ENCODE peak calls at places on chromosomes 6 and 20, in seven cellular contexts. N is NCI-H1105 treated with DMSO at 0.1 percent for 48 hours; T is HS-5; X is NCI-H1930; U is AG04450; P is HT-29; E is stimulated activated CD4-positive, alpha-beta T cell treated with anti-CD3 and anti-CD28 coated beads, TNF-alpha, amount 100 ng/mL, for 24 hours. S is an unnamed sample.

GRCh38 chr6:153027480-153027879 is 25.0 kb upstream of the MTRF1L start:
- DNase-seq in X (no peak), U (no peak), N (no peak), T (no peak), E (no peak), P (no peak), S (no peak)

GRCh38 chr6:142926494-142927273 is 18.3 kb downstream of the HIVEP2 start:
- DNase-seq in P (peak; percentile 73), E (peak; percentile 63), U (no peak), N (peak; percentile 37), T (no peak), X (no peak), S (no peak)

GRCh38 chr6:23180504-23181293 is 611.3 kb downstream of the HDGFL1 start:
- DNase-seq in X (no peak), E (no peak), T (no peak), P (no peak), N (peak; percentile 99), U (peak; percentile 74), S (peak; percentile 97)

GRCh38 chr6:56727097-56727845 is 84.6 kb upstream of the DST start:
- DNase-seq in P (no peak), E (no peak), U (no peak), X (no peak), N (no peak), T (no peak), S (no peak)

GRCh38 chr6:64908104-64908503 is 798.9 kb downstream of the EYS start:
- DNase-seq in P (no peak), N (no peak), T (no peak), E (no peak), X (no peak), U (no peak), S (no peak)

GRCh38 chr6:132272776-132273175 is 128.5 kb downstream of the MOXD1 start:
- DNase-seq in E (no peak), N (no peak), T (no peak), P (no peak), X (no peak), U (no peak), S (no peak)

GRCh38 chr20:19497064-19497463 is 261.0 kb upstream of the RIN2 start:
- DNase-seq in U (no peak), E (no peak), X (no peak), N (no peak), P (no peak), T (peak; percentile 83), S (no peak)

GRCh38 chr6:161949531-161949930 is 675.7 kb upstream of the AGPAT4 start:
- DNase-seq in T (no peak), E (no peak), N (no peak), U (no peak), P (no peak), X (no peak), S (no peak)

GRCh38 chr6:80404889-80405288 is 298.4 kb downstream of the BCKDHB start:
- DNase-seq in U (no peak), P (no peak), N (no peak), T (no peak), X (no peak), E (no peak), S (no peak)

GRCh38 chr20:61185841-61186601 is 66.0 kb upstream of the CDH4 start:
- DNase-seq in T (peak; percentile 100), P (no peak), U (peak; percentile 90), X (no peak), N (no peak), E (no peak), S (no peak)

GRCh38 chr20:35465976-35466375 is 10.6 kb downstream of the CEP250 start:
- DNase-seq in X (no peak), U (no peak), T (no peak), N (no peak), E (no peak), P (no peak), S (no peak)

GRCh38 chr6:151440930-151441329 is 11.0 kb downstream of the RMND1 start:
- DNase-seq in X (no peak), T (no peak), P (no peak), E (no peak), U (no peak), N (no peak), S (no peak)

GRCh38 chr6:28258877-28259777 is at the start of gene NKAPL:
- DNase-seq in T (no peak), E (peak; percentile 60), P (no peak), N (no peak), X (no peak), U (no peak), S (no peak)

GRCh38 chr20:7516631-7517051 is 423.6 kb downstream of the HAO1 start:
- DNase-seq in U (no peak), N (peak; percentile 19), E (no peak), P (no peak), T (no peak), X (peak; percentile 15), S (no peak)

GRCh38 chr6:53466257-53466656 is 78.6 kb downstream of the GCLC start:
- DNase-seq in T (no peak), X (no peak), P (no peak), N (no peak), U (no peak), E (no peak), S (no peak)

GRCh38 chr20:20593447-20594170 is 118.8 kb downstream of the RALGAPA2 start:
- DNase-seq in X (peak; percentile 37), N (peak; percentile 99), E (peak; percentile 2), T (no peak), P (peak; percentile 67), U (peak; percentile 36), S (peak; percentile 74)

GRCh38 chr6:157143171-157143884 is 180.0 kb downstream of the TMEM242 start:
- DNase-seq in U (peak; percentile 71), T (no peak), X (no peak), E (peak; percentile 8), P (no peak), N (no peak), S (no peak)

GRCh38 chr20:14284443-14284842 is 53.0 kb downstream of the FLRT3 start:
- DNase-seq in U (no peak), P (no peak), T (no peak), N (no peak), X (no peak), E (no peak), S (no peak)

GRCh38 chr20:38986663-38987062 is 24.5 kb downstream of the DHX35 start:
- DNase-seq in U (no peak), N (no peak), T (no peak), X (no peak), P (no peak), E (no peak), S (no peak)

GRCh38 chr6:11851405-11851804 is 72.8 kb upstream of the ADTRP start:
- DNase-seq in X (no peak), N (no peak), U (no peak), T (peak; percentile 70), E (no peak), P (no peak), S (no peak)

GRCh38 chr20:10137533-10137932 is 81.1 kb upstream of the SNAP25 start:
- DNase-seq in E (no peak), N (no peak), T (no peak), X (no peak), U (no peak), P (no peak), S (no peak)

GRCh38 chr20:9503530-9504251 is 10.7 kb upstream of the LAMP5 start:
- DNase-seq in X (no peak), N (no peak), U (no peak), P (no peak), E (no peak), T (no peak), S (no peak)

GRCh38 chr20:14959506-14960493 is 622.4 kb upstream of the FLRT3 start:
- DNase-seq in T (no peak), X (no peak), P (no peak), N (no peak), E (no peak), U (no peak), S (no peak)

GRCh38 chr6:131368077-131368911 is 204.7 kb upstream of the ARG1 start:
- DNase-seq in P (peak; percentile 27), X (no peak), E (no peak), U (no peak), N (no peak), T (no peak), S (peak; percentile 83)

GRCh38 chr6:147298461-147298860 is 94.2 kb downstream of the STXBP5 start:
- DNase-seq in N (no peak), T (no peak), P (peak; percentile 17), X (no peak), E (no peak), U (no peak), S (no peak)

GRCh38 chr6:100664274-100665040 is 199.7 kb upstream of the SIM1 start:
- DNase-seq in P (peak; percentile 28), N (peak; percentile 46), E (no peak), T (no peak), X (no peak), U (peak; percentile 2), S (no peak)

GRCh38 chr6:12014027-12014872 is 2.1 kb downstream of the HIVEP1 start:
- DNase-seq in U (no peak), T (no peak), P (peak; percentile 20), N (no peak), X (no peak), E (no peak), S (no peak)

GRCh38 chr6:165417298-165417865 is 108.0 kb upstream of the C6orf118 start:
- DNase-seq in X (no peak), T (no peak), U (no peak), E (no peak), P (no peak), N (no peak), S (no peak)

GRCh38 chr6:10269814-10270472 is 144.9 kb downstream of the TFAP2A start:
- DNase-seq in N (no peak), U (no peak), E (no peak), X (no peak), P (no peak), T (peak; percentile 24), S (no peak)

GRCh38 chr6:108323710-108324109 is 28.9 kb downstream of the AFG1L start:
- DNase-seq in X (no peak), U (no peak), T (no peak), N (no peak), P (no peak), E (no peak), S (no peak)

GRCh38 chr6:54234539-54234938 is 73.7 kb upstream of the TINAG start:
- DNase-seq in N (no peak), T (no peak), U (no peak), P (no peak), X (no peak), E (no peak), S (no peak)

GRCh38 chr6:15399651-15400470 is 154.0 kb downstream of the JARID2 start:
- DNase-seq in U (peak; percentile 48), T (no peak), E (no peak), P (peak; percentile 33), X (no peak), N (peak; percentile 79), S (peak; percentile 69)

GRCh38 chr20:40991181-40991889 is 37.3 kb upstream of the TOP1 start:
- DNase-seq in U (no peak), P (no peak), X (no peak), E (no peak), T (no peak), N (no peak), S (no peak)

GRCh38 chr6:16420715-16421461 is 182.5 kb downstream of the GMPR start:
- DNase-seq in N (no peak), T (no peak), U (peak; percentile 33), X (no peak), P (no peak), E (peak; percentile 44), S (no peak)

GRCh38 chr6:140077712-140078551 is 703.5 kb upstream of the CITED2 start:
- DNase-seq in P (no peak), E (no peak), X (no peak), T (no peak), U (no peak), N (no peak), S (no peak)

S was measured in COR-L47.